ENCODE peak calls at places on chromosome X, in seven cellular contexts. H is K562, L is mesenchymal stem cell, J is PC-3, P is A549, S is astrocyte, G is IMR-90. K is an unnamed sample.

GRCh38 chrX:71181558-71181909 is 36.9 kb downstream of the NLGN3 start:
- DNase-seq in H (peak; percentile 12), S (no peak), P (no peak), L (no peak), J (no peak), G (no peak), K (no peak)

GRCh38 chrX:69104756-69105434 is 60.4 kb downstream of the PJA1 start:
- DNase-seq in H (no peak), G (no peak), P (no peak), S (no peak), L (no peak), J (no peak), K (no peak)

GRCh38 chrX:38880460-38880859 is 79.2 kb downstream of the MID1IP1 start:
- DNase-seq in G (peak; percentile 56), P (peak; percentile 1), S (peak; percentile 49), H (no peak), J (peak; percentile 65), L (no peak), K (no peak)

GRCh38 chrX:119763175-119763574 is 4.8 kb downstream of the SOWAHD start:
- DNase-seq in J (no peak), L (peak; percentile 45), G (peak; percentile 77), S (peak; percentile 86), H (no peak), P (no peak), K (no peak)

GRCh38 chrX:48025561-48025960 is 18.8 kb downstream of the SPACA5 start:
- DNase-seq in S (peak; percentile 20), P (peak; percentile 15), L (peak; percentile 67), J (peak; percentile 80), H (peak; percentile 32), G (peak; percentile 61), K (no peak)

GRCh38 chrX:122868626-122869025 is 315.5 kb upstream of the GRIA3 start:
- DNase-seq in H (no peak), G (no peak), J (no peak), L (peak; percentile 0), P (no peak), S (peak; percentile 30), K (no peak)

GRCh38 chrX:10015711-10016515 is 48.8 kb downstream of the CLDN34 start:
- DNase-seq in S (no peak), G (peak; percentile 35), H (peak; percentile 10), P (no peak), L (peak; percentile 77), J (peak; percentile 25), K (no peak)

GRCh38 chrX:119605739-119606507 is at the start of gene NKRF:
- DNase-seq in S (peak; percentile 73), P (peak; percentile 83), G (peak; percentile 90), L (peak; percentile 90), J (peak; percentile 95), H (peak; percentile 83), K (no peak)

GRCh38 chrX:43728002-43728401 is 71.9 kb downstream of the MAOA start:
- DNase-seq in P (no peak), G (no peak), S (no peak), J (no peak), L (no peak), H (no peak), K (no peak)

GRCh38 chrX:1658083-1658463 is 43.2 kb downstream of the ASMT start:
- DNase-seq in H (no peak), S (no peak), J (no peak), G (no peak), L (no peak), P (no peak), K (no peak)

GRCh38 chrX:118508690-118509089 is 13.1 kb downstream of the DOCK11 start:
- DNase-seq in L (no peak), G (no peak), P (no peak), J (no peak), S (no peak), H (no peak), K (no peak)

GRCh38 chrX:154443479-154443910 is 446 bp upstream of the FAM50A start:
- DNase-seq in P (no peak), J (peak; percentile 5), G (no peak), H (no peak), L (peak; percentile 7), S (no peak), K (no peak)
- H3K4me2 ChIP-seq in P (peak overlapping the region; percentile 99), J (peak overlapping the region; percentile 80), G (peak overlapping the region; percentile 65), H (peak overlapping the region; percentile 68), L (peak overlapping the region; percentile 72), S (peak overlapping the region; percentile 80), K (no peak overlapping the region)

GRCh38 chrX:78693547-78693946 is 34.4 kb upstream of the RTL3 start:
- DNase-seq in P (no peak), S (no peak), G (no peak), H (no peak), J (no peak), L (no peak), K (no peak)
- H3K4me2 ChIP-seq in P (no peak overlapping the region), S (no peak overlapping the region), G (no peak overlapping the region), H (no peak overlapping the region), J (no peak overlapping the region), L (no peak overlapping the region), K (no peak overlapping the region)

DNA sequence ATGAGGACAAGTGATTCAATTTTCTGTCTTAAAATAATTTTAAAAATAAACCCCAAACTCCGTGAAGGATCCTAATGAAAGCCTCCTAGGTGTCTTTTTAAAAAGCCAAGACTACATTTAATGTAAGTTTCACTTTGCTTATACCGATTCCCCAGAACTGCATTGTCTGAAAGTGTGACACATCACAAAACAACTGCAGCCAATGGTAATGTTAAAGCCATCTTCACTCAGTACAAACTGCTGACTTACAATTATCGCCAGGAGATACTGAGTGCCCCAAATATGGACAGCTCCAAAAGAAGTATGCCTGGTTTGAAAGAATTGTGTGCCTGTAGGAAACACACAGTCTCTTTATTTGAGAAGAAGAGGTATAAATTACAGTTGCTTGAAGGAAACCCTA is 73.7 kb upstream of the SPANXB1 start:
- DNase-seq in P (no peak), G (no peak), L (no peak), S (no peak), H (no peak), J (no peak), K (no peak)
- H3K4me2 ChIP-seq in P (no peak overlapping the region), G (no peak overlapping the region), L (no peak overlapping the region), S (no peak overlapping the region), H (no peak overlapping the region), J (no peak overlapping the region), K (no peak overlapping the region)

DNA sequence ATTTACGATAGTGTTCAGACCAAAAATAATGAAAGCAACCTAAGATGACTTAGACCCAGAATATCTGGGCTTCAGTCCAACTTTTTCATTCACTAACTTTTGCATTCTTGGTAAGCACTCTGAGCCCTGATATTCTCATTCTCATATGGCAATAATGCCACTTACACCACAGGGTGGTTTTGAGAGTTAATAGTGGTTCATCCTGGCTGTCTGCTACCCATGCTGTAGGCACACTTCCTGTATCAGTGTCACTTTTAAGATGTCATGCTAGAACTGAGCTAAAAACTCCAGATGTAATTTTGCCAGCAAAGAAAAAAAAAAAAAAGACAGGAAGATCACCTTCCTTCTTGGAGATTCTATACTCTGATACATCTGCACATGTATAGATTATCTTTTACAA is 508.6 kb upstream of the FMR1 start:
- DNase-seq in P (no peak), L (no peak), G (no peak), H (no peak), S (no peak), J (no peak), K (no peak)
- H3K4me2 ChIP-seq in P (no peak overlapping the region), L (no peak overlapping the region), G (no peak overlapping the region), H (no peak overlapping the region), S (no peak overlapping the region), J (no peak overlapping the region), K (no peak overlapping the region)

DNA sequence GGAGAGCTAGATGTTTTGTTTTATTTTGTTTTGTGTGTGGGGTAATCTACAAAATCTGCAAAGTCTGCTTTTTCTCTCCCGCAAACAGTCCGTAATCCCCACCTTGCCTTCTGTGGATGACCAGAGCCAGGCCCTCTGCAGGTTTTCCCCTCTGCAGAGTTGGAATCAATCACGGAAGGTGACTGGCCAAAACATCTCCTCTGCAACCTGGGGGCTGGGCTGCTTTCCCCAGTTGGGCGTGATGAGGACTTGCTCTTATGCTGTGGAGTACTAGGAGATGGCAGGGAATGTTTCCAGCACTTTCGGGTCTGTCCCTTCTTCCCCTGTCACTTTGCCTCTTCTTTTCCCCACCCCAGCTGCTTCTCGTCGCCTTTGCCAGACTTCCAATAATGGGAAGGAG is 1.1 kb downstream of the TMEM35A start:
- DNase-seq in P (no peak), H (no peak), S (no peak), J (no peak), G (no peak), L (no peak), K (no peak)
- H3K4me2 ChIP-seq in P (no peak overlapping the region), H (no peak overlapping the region), S (peak overlapping the region; percentile 91), J (no peak overlapping the region), G (peak overlapping the region; percentile 83), L (no peak overlapping the region), K (no peak overlapping the region)

GRCh38 chrX:134377537-134377936 is 82.4 kb upstream of the HPRT1 start:
- DNase-seq in S (peak; percentile 36), G (peak; percentile 52), H (no peak), J (peak; percentile 60), P (no peak), L (peak; percentile 56), K (no peak)
- H3K4me2 ChIP-seq in S (no peak overlapping the region), G (no peak overlapping the region), H (no peak overlapping the region), J (no peak overlapping the region), P (peak overlapping the region; percentile 25), L (no peak overlapping the region), K (no peak overlapping the region)